ENCODE peak calls at places on chromosomes 5 and 9, in seven cellular contexts. One of them, this sample, is unnamed.

GRCh38 chr5:140632366-140633080 is 452 bp downstream of the CD14 start:
- DNase-seq in foreskin fibroblast: peak; percentile 67
- DNase-seq in NCI-H2081: no peak
- DNase-seq in A549: no peak
- DNase-seq in T-helper 1 cell: peak; percentile 28
- DNase-seq in T-helper 9 cell: peak; percentile 33
- DNase-seq in naive thymus-derived CD8-positive, alpha-beta T cell: peak; percentile 53
- DNase-seq in this sample: peak; percentile 81

GRCh38 chr5:108560581-108560980 is 178.7 kb upstream of the FBXL17 start:
- DNase-seq in T-helper 1 cell: no peak
- DNase-seq in T-helper 9 cell: no peak
- DNase-seq in foreskin fibroblast: peak; percentile 87
- DNase-seq in naive thymus-derived CD8-positive, alpha-beta T cell: no peak
- DNase-seq in A549: no peak
- DNase-seq in NCI-H2081: no peak
- DNase-seq in this sample: no peak

GRCh38 chr5:125298258-125298657 is 551.8 kb upstream of the ZNF608 start:
- DNase-seq in A549: no peak
- DNase-seq in NCI-H2081: no peak
- DNase-seq in naive thymus-derived CD8-positive, alpha-beta T cell: no peak
- DNase-seq in T-helper 1 cell: no peak
- DNase-seq in T-helper 9 cell: no peak
- DNase-seq in foreskin fibroblast: peak; percentile 66
- DNase-seq in this sample: no peak

GRCh38 chr9:14321517-14322125 is 7.7 kb upstream of the NFIB start:
- DNase-seq in T-helper 1 cell: no peak
- DNase-seq in T-helper 9 cell: no peak
- DNase-seq in naive thymus-derived CD8-positive, alpha-beta T cell: no peak
- DNase-seq in A549: no peak
- DNase-seq in foreskin fibroblast: peak; percentile 22
- DNase-seq in NCI-H2081: no peak
- DNase-seq in this sample: no peak

GRCh38 chr5:84306617-84307016 is 78.1 kb downstream of the EDIL3 start:
- DNase-seq in T-helper 9 cell: no peak
- DNase-seq in NCI-H2081: no peak
- DNase-seq in naive thymus-derived CD8-positive, alpha-beta T cell: no peak
- DNase-seq in T-helper 1 cell: no peak
- DNase-seq in A549: no peak
- DNase-seq in foreskin fibroblast: no peak
- DNase-seq in this sample: no peak

GRCh38 chr9:8751531-8751930 is 952.0 kb upstream of the DMAC1 start:
- DNase-seq in NCI-H2081: no peak
- DNase-seq in T-helper 1 cell: no peak
- DNase-seq in naive thymus-derived CD8-positive, alpha-beta T cell: no peak
- DNase-seq in T-helper 9 cell: no peak
- DNase-seq in A549: no peak
- DNase-seq in foreskin fibroblast: peak; percentile 31
- DNase-seq in this sample: no peak

GRCh38 chr5:95283761-95284511 is 958 bp downstream of the MCTP1 start:
- DNase-seq in T-helper 9 cell: no peak
- DNase-seq in T-helper 1 cell: no peak
- DNase-seq in naive thymus-derived CD8-positive, alpha-beta T cell: no peak
- DNase-seq in NCI-H2081: peak; percentile 20
- DNase-seq in foreskin fibroblast: peak; percentile 37
- DNase-seq in A549: peak; percentile 37
- DNase-seq in this sample: peak; percentile 55

GRCh38 chr9:90773593-90773992 is 28.0 kb upstream of the SYK start:
- DNase-seq in A549: no peak
- DNase-seq in T-helper 9 cell: no peak
- DNase-seq in NCI-H2081: no peak
- DNase-seq in foreskin fibroblast: no peak
- DNase-seq in T-helper 1 cell: no peak
- DNase-seq in naive thymus-derived CD8-positive, alpha-beta T cell: no peak
- DNase-seq in this sample: no peak

GRCh38 chr9:116662633-116663032 is 24.5 kb upstream of the TRIM32 start:
- DNase-seq in foreskin fibroblast: peak; percentile 64
- DNase-seq in A549: no peak
- DNase-seq in T-helper 1 cell: no peak
- DNase-seq in NCI-H2081: no peak
- DNase-seq in T-helper 9 cell: no peak
- DNase-seq in naive thymus-derived CD8-positive, alpha-beta T cell: no peak
- DNase-seq in this sample: no peak

GRCh38 chr9:37466037-37466709 is 923 bp upstream of the ZBTB5 start:
- DNase-seq in T-helper 9 cell: peak; percentile 20
- DNase-seq in A549: peak; percentile 79
- DNase-seq in T-helper 1 cell: no peak
- DNase-seq in foreskin fibroblast: peak; percentile 48
- DNase-seq in naive thymus-derived CD8-positive, alpha-beta T cell: no peak
- DNase-seq in NCI-H2081: peak; percentile 85
- DNase-seq in this sample: peak; percentile 75

GRCh38 chr9:124886866-124887492 is 25.0 kb downstream of the ARPC5L start:
- DNase-seq in T-helper 1 cell: no peak
- DNase-seq in foreskin fibroblast: no peak
- DNase-seq in A549: no peak
- DNase-seq in T-helper 9 cell: no peak
- DNase-seq in naive thymus-derived CD8-positive, alpha-beta T cell: no peak
- DNase-seq in NCI-H2081: no peak
- DNase-seq in this sample: no peak

GRCh38 chr9:18829858-18830257 is 203.2 kb downstream of the SAXO1 start:
- DNase-seq in naive thymus-derived CD8-positive, alpha-beta T cell: no peak
- DNase-seq in T-helper 9 cell: no peak
- DNase-seq in NCI-H2081: no peak
- DNase-seq in T-helper 1 cell: no peak
- DNase-seq in foreskin fibroblast: no peak
- DNase-seq in A549: no peak
- DNase-seq in this sample: no peak

GRCh38 chr5:128532127-128532526 is 5.9 kb downstream of the FBN2 start:
- DNase-seq in A549: no peak
- DNase-seq in T-helper 1 cell: no peak
- DNase-seq in T-helper 9 cell: no peak
- DNase-seq in naive thymus-derived CD8-positive, alpha-beta T cell: no peak
- DNase-seq in foreskin fibroblast: no peak
- DNase-seq in NCI-H2081: no peak
- DNase-seq in this sample: no peak

GRCh38 chr9:26463841-26464240 is 428.8 kb downstream of the CAAP1 start:
- DNase-seq in T-helper 1 cell: no peak
- DNase-seq in NCI-H2081: no peak
- DNase-seq in A549: no peak
- DNase-seq in T-helper 9 cell: no peak
- DNase-seq in naive thymus-derived CD8-positive, alpha-beta T cell: no peak
- DNase-seq in foreskin fibroblast: no peak
- DNase-seq in this sample: no peak

GRCh38 chr9:89477811-89478583 is 19.9 kb downstream of the SEMA4D start:
- DNase-seq in T-helper 9 cell: no peak
- DNase-seq in A549: no peak
- DNase-seq in T-helper 1 cell: peak; percentile 44
- DNase-seq in foreskin fibroblast: no peak
- DNase-seq in NCI-H2081: no peak
- DNase-seq in naive thymus-derived CD8-positive, alpha-beta T cell: peak; percentile 53
- DNase-seq in this sample: no peak

GRCh38 chr9:84851935-84852585 is 182.5 kb downstream of the NTRK2 start:
- DNase-seq in NCI-H2081: peak; percentile 60
- DNase-seq in foreskin fibroblast: peak; percentile 78
- DNase-seq in T-helper 9 cell: no peak
- DNase-seq in A549: peak; percentile 49
- DNase-seq in naive thymus-derived CD8-positive, alpha-beta T cell: no peak
- DNase-seq in T-helper 1 cell: no peak
- DNase-seq in this sample: no peak

GRCh38 chr5:169350759-169351240 is 49.9 kb upstream of the SLIT3 start:
- DNase-seq in naive thymus-derived CD8-positive, alpha-beta T cell: no peak
- DNase-seq in A549: peak; percentile 93
- DNase-seq in NCI-H2081: no peak
- DNase-seq in T-helper 9 cell: no peak
- DNase-seq in T-helper 1 cell: no peak
- DNase-seq in foreskin fibroblast: peak; percentile 100
- DNase-seq in this sample: no peak

GRCh38 chr5:173459225-173459624 is 131.0 kb upstream of the STC2 start:
- DNase-seq in T-helper 1 cell: no peak
- DNase-seq in foreskin fibroblast: peak; percentile 26
- DNase-seq in naive thymus-derived CD8-positive, alpha-beta T cell: no peak
- DNase-seq in NCI-H2081: no peak
- DNase-seq in A549: no peak
- DNase-seq in T-helper 9 cell: no peak
- DNase-seq in this sample: no peak

GRCh38 chr5:176192094-176192721 is 46.0 kb upstream of the SIMC1 start:
- DNase-seq in T-helper 9 cell: no peak
- DNase-seq in T-helper 1 cell: no peak
- DNase-seq in naive thymus-derived CD8-positive, alpha-beta T cell: no peak
- DNase-seq in foreskin fibroblast: no peak
- DNase-seq in A549: no peak
- DNase-seq in NCI-H2081: no peak
- DNase-seq in this sample: no peak

GRCh38 chr9:22084336-22085035 is 75.4 kb upstream of the CDKN2B start:
- DNase-seq in NCI-H2081: no peak
- DNase-seq in foreskin fibroblast: peak; percentile 92
- DNase-seq in A549: no peak
- DNase-seq in T-helper 1 cell: no peak
- DNase-seq in naive thymus-derived CD8-positive, alpha-beta T cell: no peak
- DNase-seq in T-helper 9 cell: no peak
- DNase-seq in this sample: no peak

GRCh38 chr9:133226219-133227171 is 17.4 kb upstream of the OBP2B start:
- DNase-seq in A549: no peak
- DNase-seq in T-helper 9 cell: no peak
- DNase-seq in NCI-H2081: no peak
- DNase-seq in naive thymus-derived CD8-positive, alpha-beta T cell: no peak
- DNase-seq in foreskin fibroblast: no peak
- DNase-seq in T-helper 1 cell: no peak
- DNase-seq in this sample: peak; percentile 33

GRCh38 chr5:98581416-98581999 is 192.0 kb upstream of the RGMB start:
- DNase-seq in naive thymus-derived CD8-positive, alpha-beta T cell: no peak
- DNase-seq in T-helper 1 cell: no peak
- DNase-seq in foreskin fibroblast: peak; percentile 84
- DNase-seq in T-helper 9 cell: no peak
- DNase-seq in NCI-H2081: no peak
- DNase-seq in A549: no peak
- DNase-seq in this sample: no peak

GRCh38 chr9:89969156-89969566 is 364.3 kb downstream of the GADD45G start:
- DNase-seq in A549: no peak
- DNase-seq in NCI-H2081: no peak
- DNase-seq in foreskin fibroblast: no peak
- DNase-seq in T-helper 9 cell: no peak
- DNase-seq in T-helper 1 cell: no peak
- DNase-seq in naive thymus-derived CD8-positive, alpha-beta T cell: no peak
- DNase-seq in this sample: no peak

GRCh38 chr9:14203366-14204056 is 110.4 kb downstream of the NFIB start:
- DNase-seq in foreskin fibroblast: peak; percentile 47
- DNase-seq in NCI-H2081: peak; percentile 76
- DNase-seq in A549: no peak
- DNase-seq in naive thymus-derived CD8-positive, alpha-beta T cell: no peak
- DNase-seq in T-helper 9 cell: no peak
- DNase-seq in T-helper 1 cell: no peak
- DNase-seq in this sample: peak; percentile 80

GRCh38 chr9:75683591-75683990 is 206.9 kb upstream of the PCSK5 start:
- DNase-seq in T-helper 9 cell: no peak
- DNase-seq in T-helper 1 cell: no peak
- DNase-seq in A549: no peak
- DNase-seq in NCI-H2081: no peak
- DNase-seq in foreskin fibroblast: peak; percentile 3
- DNase-seq in naive thymus-derived CD8-positive, alpha-beta T cell: no peak
- DNase-seq in this sample: no peak

GRCh38 chr9:35776018-35776417 is 15.4 kb upstream of the NPR2 start:
- DNase-seq in naive thymus-derived CD8-positive, alpha-beta T cell: no peak
- DNase-seq in T-helper 9 cell: no peak
- DNase-seq in NCI-H2081: peak; percentile 68
- DNase-seq in T-helper 1 cell: no peak
- DNase-seq in A549: no peak
- DNase-seq in foreskin fibroblast: no peak
- DNase-seq in this sample: no peak

GRCh38 chr9:102922526-102922925 is 72.6 kb upstream of the CYLC2 start:
- DNase-seq in T-helper 9 cell: no peak
- DNase-seq in foreskin fibroblast: no peak
- DNase-seq in naive thymus-derived CD8-positive, alpha-beta T cell: no peak
- DNase-seq in T-helper 1 cell: no peak
- DNase-seq in NCI-H2081: no peak
- DNase-seq in A549: no peak
- DNase-seq in this sample: no peak

GRCh38 chr9:84136119-84136868 is 155.7 kb downstream of the RMI1 start:
- DNase-seq in A549: peak; percentile 60
- DNase-seq in naive thymus-derived CD8-positive, alpha-beta T cell: no peak
- DNase-seq in T-helper 9 cell: no peak
- DNase-seq in T-helper 1 cell: no peak
- DNase-seq in NCI-H2081: peak; percentile 55
- DNase-seq in foreskin fibroblast: peak; percentile 31
- DNase-seq in this sample: no peak

GRCh38 chr9:123251741-123252140 is 16.6 kb downstream of the STRBP start:
- DNase-seq in T-helper 1 cell: no peak
- DNase-seq in naive thymus-derived CD8-positive, alpha-beta T cell: no peak
- DNase-seq in foreskin fibroblast: no peak
- DNase-seq in T-helper 9 cell: no peak
- DNase-seq in A549: no peak
- DNase-seq in NCI-H2081: peak; percentile 27
- DNase-seq in this sample: no peak

GRCh38 chr9:123111977-123112869 is 78.8 kb downstream of the GPR21 start:
- DNase-seq in foreskin fibroblast: peak; percentile 53
- DNase-seq in T-helper 1 cell: no peak
- DNase-seq in T-helper 9 cell: no peak
- DNase-seq in A549: no peak
- DNase-seq in naive thymus-derived CD8-positive, alpha-beta T cell: peak; percentile 4
- DNase-seq in NCI-H2081: no peak
- DNase-seq in this sample: no peak

GRCh38 chr9:91489391-91489899 is 65.8 kb upstream of the NFIL3 start:
- DNase-seq in A549: no peak
- DNase-seq in naive thymus-derived CD8-positive, alpha-beta T cell: no peak
- DNase-seq in T-helper 1 cell: no peak
- DNase-seq in T-helper 9 cell: no peak
- DNase-seq in NCI-H2081: no peak
- DNase-seq in foreskin fibroblast: no peak
- DNase-seq in this sample: no peak

GRCh38 chr5:61523997-61524396 is 191.9 kb downstream of the ZSWIM6 start:
- DNase-seq in T-helper 1 cell: no peak
- DNase-seq in naive thymus-derived CD8-positive, alpha-beta T cell: no peak
- DNase-seq in T-helper 9 cell: no peak
- DNase-seq in A549: no peak
- DNase-seq in foreskin fibroblast: no peak
- DNase-seq in NCI-H2081: no peak
- DNase-seq in this sample: no peak

This sample was measured in right lobe of liver.